ENCODE peak calls at places on chromosomes 7 and 10, in seven cellular contexts. G, D, Y, Q, O, E and N are unnamed samples.
A peak's percentile ranks its signal among the peaks of the same experiment; 100 is the strongest.

GRCh38 chr10:114322344-114322743 is 82.0 kb downstream of the AFAP1L2 start:
- DNase-seq in O (no peak), Y (no peak), Q (no peak), E (no peak), G (no peak), D (no peak), N (no peak)

GRCh38 chr10:97664282-97664850 is 22.7 kb downstream of the AVPI1 start:
- DNase-seq in E (no peak), O (peak; percentile 52), Q (no peak), D (no peak), G (no peak), Y (no peak), N (no peak)

GRCh38 chr10:48931188-48931587 is 8.5 kb downstream of the LRRC18 start:
- DNase-seq in Q (no peak), O (no peak), Y (no peak), G (no peak), E (no peak), D (no peak), N (peak; percentile 58)

GRCh38 chr7:139481364-139481763 is 2.1 kb downstream of the KLRG2 start:
- DNase-seq in D (no peak), E (no peak), G (no peak), O (no peak), Y (no peak), Q (no peak), N (no peak)

GRCh38 chr10:103691723-103692380 is 163.5 kb downstream of the SH3PXD2A start:
- DNase-seq in Q (no peak), O (no peak), E (no peak), D (peak; percentile 34), Y (no peak), G (no peak), N (no peak)

GRCh38 chr10:131213651-131214505 is 97.6 kb downstream of the TCERG1L start:
- DNase-seq in G (no peak), E (no peak), Q (no peak), O (no peak), D (no peak), Y (no peak), N (no peak)

GRCh38 chr10:132495231-132495630 is 42.4 kb upstream of the INPP5A start:
- DNase-seq in O (no peak), Y (no peak), G (no peak), Q (no peak), D (no peak), E (no peak), N (no peak)

GRCh38 chr10:8057636-8058273 is 3.3 kb downstream of the GATA3 start:
- DNase-seq in Q (no peak), Y (no peak), G (peak; percentile 49), E (no peak), O (no peak), D (no peak), N (no peak)

GRCh38 chr7:132791036-132791435 is 214.8 kb upstream of the PLXNA4 start:
- DNase-seq in E (no peak), Q (no peak), G (no peak), Y (no peak), D (no peak), O (no peak), N (no peak)

GRCh38 chr10:59006511-59007306 is 169.7 kb upstream of the PHYHIPL start:
- DNase-seq in Q (peak; percentile 87), G (peak; percentile 67), Y (peak; percentile 88), E (no peak), D (no peak), O (no peak), N (peak; percentile 6)

GRCh38 chr10:93879273-93879672 is 14.5 kb upstream of the SLC35G1 start:
- DNase-seq in O (no peak), G (no peak), Q (no peak), Y (no peak), E (no peak), D (no peak), N (no peak)

GRCh38 chr7:76060842-76061241 is 12.9 kb downstream of the MDH2 start:
- DNase-seq in D (no peak), E (peak; percentile 90), G (no peak), O (no peak), Q (no peak), Y (no peak), N (no peak)

GRCh38 chr7:129494041-129494440 is 8.3 kb upstream of the SMKR1 start:
- DNase-seq in E (no peak), D (peak; percentile 35), G (peak; percentile 61), Y (peak; percentile 93), O (no peak), Q (peak; percentile 96), N (no peak)

GRCh38 chr10:78149193-78149592 is 115.5 kb downstream of the RPS24 start:
- DNase-seq in E (no peak), G (no peak), D (no peak), Q (peak; percentile 11), Y (peak; percentile 28), O (no peak), N (no peak)

GRCh38 chr7:107961399-107961798 is 41.6 kb downstream of the LAMB1 start:
- DNase-seq in D (no peak), Q (peak; percentile 50), E (no peak), Y (peak; percentile 55), G (peak; percentile 33), O (no peak), N (no peak)

GRCh38 chr10:48489099-48489498 is 115.8 kb downstream of the ARHGAP22 start:
- DNase-seq in O (no peak), Q (no peak), Y (no peak), E (no peak), D (no peak), G (no peak), N (no peak)

GRCh38 chr10:122461367-122461728 is at the start of gene HTRA1:
- DNase-seq in O (peak; percentile 63), Y (peak; percentile 67), E (peak; percentile 78), D (no peak), G (peak; percentile 78), Q (peak; percentile 77), N (no peak)

GRCh38 chr7:33854178-33854577 is 51.2 kb upstream of the BMPER start:
- DNase-seq in Q (peak; percentile 44), G (peak; percentile 31), Y (peak; percentile 65), D (no peak), E (no peak), O (no peak), N (no peak)

GRCh38 chr7:117715784-117716445 is 157.3 kb downstream of the CTTNBP2 start:
- DNase-seq in O (peak; percentile 76), G (peak; percentile 62), D (peak; percentile 30), E (peak; percentile 10), Q (peak; percentile 76), Y (peak; percentile 62), N (peak; percentile 67)

GRCh38 chr7:152335900-152336571 is 99.8 kb downstream of the KMT2C start:
- DNase-seq in Y (no peak), O (no peak), G (no peak), D (no peak), E (no peak), Q (no peak), N (no peak)
- TF ChIP-seq CTCF in Y (no peak), O (no peak), G (no peak), D (no peak), E (no peak), Q (no peak), N (no peak)

DNA sequence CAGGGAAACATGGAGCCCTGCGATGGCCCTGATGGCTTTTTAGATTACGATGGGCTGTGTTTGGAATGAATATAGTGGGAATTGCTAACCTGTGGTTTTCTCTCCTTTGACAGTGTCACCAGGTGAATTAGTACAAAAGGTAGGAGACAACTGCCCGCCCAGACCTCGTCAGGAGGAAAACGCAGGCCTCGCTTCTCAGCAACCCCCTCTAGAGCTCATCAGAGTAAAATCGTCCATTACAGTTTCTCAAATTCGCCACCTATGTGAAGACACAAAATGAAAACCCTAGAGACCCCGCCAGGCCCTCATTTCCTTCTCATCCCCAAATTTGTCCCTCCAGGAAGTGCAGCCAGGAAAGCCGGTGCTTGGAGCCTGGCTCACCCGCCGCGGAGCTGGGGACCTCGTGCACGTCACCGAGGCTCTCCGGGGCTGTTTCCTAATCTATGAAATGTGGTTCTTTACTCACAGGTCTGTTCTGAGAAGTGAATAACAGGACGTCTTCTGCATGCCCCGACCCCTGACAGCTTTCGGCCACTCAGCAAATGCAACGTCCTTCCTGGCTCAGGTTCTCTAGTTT is 143.7 kb downstream of the VIPR2 start:
- DNase-seq in G (no peak), Q (no peak), D (no peak), O (no peak), E (no peak), Y (no peak), N (no peak)
- TF ChIP-seq CTCF in G (no peak), Q (no peak), D (no peak), O (no peak), E (no peak), Y (no peak), N (no peak)

DNA sequence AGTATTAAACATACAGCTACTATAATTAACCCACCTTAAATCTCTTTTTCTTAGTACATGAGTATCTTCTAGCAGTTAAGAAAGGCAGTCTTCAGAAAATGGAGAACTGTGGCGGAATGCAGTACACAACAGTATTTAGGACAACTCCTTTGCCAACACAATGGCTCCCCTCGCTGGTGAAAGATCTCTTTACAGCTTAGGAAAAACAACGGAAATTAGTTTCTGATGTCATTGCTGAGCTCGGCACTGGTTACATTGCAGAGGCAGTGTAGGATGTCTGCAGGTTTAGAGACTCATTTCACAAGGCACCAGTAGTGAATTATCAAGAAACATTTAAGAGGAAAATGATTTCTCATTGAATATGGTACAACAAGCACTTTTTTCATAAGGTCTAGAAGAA is 43.4 kb downstream of the GLRX3 start:
- DNase-seq in G (peak; percentile 51), Y (peak; percentile 85), Q (peak; percentile 82), D (peak; percentile 57), O (no peak), E (no peak), N (peak; percentile 68)
- TF ChIP-seq CTCF in G (peak; percentile 24), Y (peak; percentile 48), Q (peak; percentile 61), D (peak; percentile 59), O (no peak), E (no peak), N (peak; percentile 35)

GRCh38 chr10:32253300-32253699 is 93.7 kb downstream of the EPC1 start:
- DNase-seq in G (peak; percentile 72), O (peak; percentile 41), E (no peak), Y (no peak), D (peak; percentile 25), Q (no peak), N (no peak)

GRCh38 chr10:32259551-32259950 is 87.4 kb downstream of the EPC1 start:
- DNase-seq in Y (no peak), D (no peak), Q (no peak), E (no peak), G (no peak), O (no peak), N (no peak)

GRCh38 chr10:32253821-32254220 is 93.1 kb downstream of the EPC1 start:
- DNase-seq in G (no peak), D (no peak), Q (no peak), E (no peak), Y (no peak), O (no peak), N (no peak)

DNA sequence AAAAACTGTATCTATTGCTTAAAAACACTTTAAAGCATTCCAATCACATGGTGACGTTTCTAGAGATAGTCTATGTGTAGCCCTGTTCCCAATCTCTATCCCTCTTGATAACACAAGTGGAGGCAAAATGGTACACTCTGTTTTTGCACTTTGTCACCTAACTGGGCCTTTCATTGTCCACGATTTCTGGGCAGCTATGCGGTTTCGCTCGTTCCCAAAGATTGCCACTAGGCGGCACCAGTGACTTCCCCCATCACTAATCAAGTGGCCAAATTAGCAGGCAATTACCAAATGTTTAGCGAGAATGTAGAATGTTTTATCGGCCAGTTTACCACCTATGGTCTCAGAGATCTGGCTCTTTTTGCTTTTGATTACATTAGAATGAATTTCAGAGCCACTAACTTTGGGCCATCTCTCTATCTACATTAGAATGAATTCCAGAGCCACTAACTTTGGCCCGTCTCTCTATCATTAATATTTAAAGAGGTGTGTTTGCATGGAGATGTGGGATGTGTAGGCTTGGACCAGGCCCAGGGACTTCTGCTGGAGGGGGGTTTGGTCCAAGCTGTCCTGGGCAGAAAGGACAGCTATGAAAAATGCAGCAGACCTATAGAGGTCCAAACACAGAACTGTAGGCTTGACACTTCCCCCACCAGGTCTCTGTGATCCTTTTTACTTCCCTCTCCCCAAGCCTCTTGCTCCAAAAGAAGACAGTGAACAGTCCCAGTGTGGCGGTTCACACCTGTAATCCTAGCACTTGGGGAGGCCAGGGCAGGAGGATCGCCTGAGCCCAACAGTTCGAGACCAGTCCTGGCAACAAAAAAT is 90.1 kb downstream of the EPC1 start:
- DNase-seq in D (peak; percentile 83), Q (peak; percentile 65), G (peak; percentile 77), Y (peak; percentile 61), O (peak; percentile 73), E (peak; percentile 66), N (peak; percentile 68)
- TF ChIP-seq CTCF in D (peak; percentile 84), Q (peak; percentile 94), G (peak; percentile 85), Y (peak; percentile 97), O (peak; percentile 82), E (peak; percentile 88), N (peak; percentile 84)